ENCODE peak calls at places on chromosomes 1 and 21, in five cellular contexts. S is cardiac muscle cell, A is PC-3, E is IMR-90, I is Panc1. Q is an unnamed sample.

GRCh38 chr1:162075862-162076261 is 6.4 kb downstream of the NOS1AP start:
- DNase-seq in S (no peak), I (no peak), E (no peak), A (peak; percentile 87), Q (no peak)

GRCh38 chr1:43367026-43367903 is 546 bp downstream of the ELOVL1 start:
- DNase-seq in I (no peak), S (no peak), E (no peak), A (peak; percentile 75), Q (peak; percentile 88)

GRCh38 chr1:230129341-230129740 is 62.3 kb downstream of the GALNT2 start:
- DNase-seq in A (no peak), E (no peak), I (no peak), S (no peak), Q (no peak)

GRCh38 chr1:2060535-2060934 is 10.3 kb downstream of the PRKCZ start:
- DNase-seq in E (no peak), S (no peak), A (no peak), I (no peak), Q (peak; percentile 78)

GRCh38 chr1:162632234-162632666 is at the start of gene DDR2:
- DNase-seq in I (no peak), A (no peak), E (peak; percentile 96), S (peak; percentile 98), Q (no peak)

GRCh38 chr1:111227434-111227833 is at the start of gene CHI3L2:
- DNase-seq in A (no peak), I (no peak), S (peak; percentile 80), E (peak; percentile 41), Q (no peak)

GRCh38 chr1:32861904-32862698 is 8.6 kb downstream of the FNDC5 start:
- DNase-seq in E (peak; percentile 19), S (no peak), A (no peak), I (no peak), Q (no peak)

GRCh38 chr21:28644762-28645161 is 347.9 kb downstream of the LTN1 start:
- DNase-seq in A (peak; percentile 50), S (no peak), E (no peak), I (no peak), Q (no peak)

GRCh38 chr1:116806671-116807070 is 52.4 kb downstream of the CD2 start:
- DNase-seq in S (no peak), A (no peak), I (no peak), E (no peak), Q (no peak)

GRCh38 chr1:164801791-164802572 is 243.0 kb downstream of the PBX1 start:
- DNase-seq in A (no peak), E (no peak), S (peak; percentile 28), I (no peak), Q (no peak)

GRCh38 chr21:27648560-27648959 is 681.7 kb upstream of the ADAMTS5 start:
- DNase-seq in I (no peak), S (peak; percentile 81), A (peak; percentile 65), E (peak; percentile 90), Q (no peak)

GRCh38 chr21:42678118-42678430 is 24.7 kb downstream of the PDE9A start:
- DNase-seq in A (no peak), E (no peak), I (no peak), S (no peak), Q (peak; percentile 4)

GRCh38 chr1:113396585-113396984 is 6.3 kb downstream of the MAGI3 start:
- DNase-seq in E (peak; percentile 78), A (peak; percentile 89), S (peak; percentile 48), I (no peak), Q (no peak)

GRCh38 chr1:75129660-75130311 is 4.4 kb upstream of the LHX8 start:
- DNase-seq in S (no peak), E (no peak), I (no peak), A (no peak), Q (no peak)

GRCh38 chr1:75618382-75618781 is 7.5 kb upstream of the SLC44A5 start:
- DNase-seq in A (peak; percentile 89), S (no peak), I (no peak), E (no peak), Q (no peak)

GRCh38 chr1:218585565-218586184 is 240.5 kb downstream of the TGFB2 start:
- DNase-seq in E (peak; percentile 86), S (peak; percentile 67), I (peak; percentile 80), A (peak; percentile 99), Q (peak; percentile 52)

GRCh38 chr1:3324704-3325535 is 129.5 kb upstream of the ARHGEF16 start:
- DNase-seq in E (no peak), I (no peak), S (no peak), A (no peak), Q (peak; percentile 62)

GRCh38 chr1:3322440-3323020 is 131.9 kb upstream of the ARHGEF16 start:
- DNase-seq in I (no peak), E (no peak), S (no peak), A (no peak), Q (no peak)

GRCh38 chr1:3321559-3322439 is 132.7 kb upstream of the ARHGEF16 start:
- DNase-seq in I (no peak), S (no peak), E (no peak), A (no peak), Q (no peak)

GRCh38 chr1:3323021-3323790 is 131.3 kb upstream of the ARHGEF16 start:
- DNase-seq in A (no peak), I (no peak), S (no peak), E (no peak), Q (peak; percentile 88)

GRCh38 chr1:3323791-3324703 is 130.4 kb upstream of the ARHGEF16 start:
- DNase-seq in I (no peak), S (no peak), E (no peak), A (no peak), Q (peak; percentile 59)
- H3K27me3 ChIP-seq in I (no peaks in the 10 kb centered on the region), S (no peaks in the 10 kb centered on the region), E (peaks cover 2% of the 10 kb centered on the region), A (peaks cover 58% of the 10 kb centered on the region), Q (no peaks in the 10 kb centered on the region)

GRCh38 chr1:66510407-66510806 is 23.5 kb upstream of the SGIP1 start:
- DNase-seq in I (no peak), S (no peak), E (no peak), A (no peak), Q (peak; percentile 37)
- TF ChIP-seq CTCF in I (no peak), S (no peak), E (no peak), A (no peak), Q (no peak)

GRCh38 chr1:195908121-195908520 is 700.1 kb downstream of the KCNT2 start:
- DNase-seq in I (no peak), S (no peak), E (peak; percentile 63), A (peak; percentile 4), Q (no peak)
- H3K27ac ChIP-seq in I (no peak overlapping the region), S (no peak overlapping the region), E (no peak overlapping the region), A (no peak overlapping the region), Q (no peak overlapping the region)

GRCh38 chr1:18232052-18232451 is 124.5 kb downstream of the IGSF21 start:
- DNase-seq in I (no peak), S (no peak), A (no peak), E (no peak), Q (no peak)
- H3K27me3 ChIP-seq in I (peaks cover 10% of the 10 kb centered on the region), S (peaks cover 5% of the 10 kb centered on the region), A (no peaks in the 10 kb centered on the region), E (no peaks in the 10 kb centered on the region), Q (peaks cover 31% of the 10 kb centered on the region)

DNA sequence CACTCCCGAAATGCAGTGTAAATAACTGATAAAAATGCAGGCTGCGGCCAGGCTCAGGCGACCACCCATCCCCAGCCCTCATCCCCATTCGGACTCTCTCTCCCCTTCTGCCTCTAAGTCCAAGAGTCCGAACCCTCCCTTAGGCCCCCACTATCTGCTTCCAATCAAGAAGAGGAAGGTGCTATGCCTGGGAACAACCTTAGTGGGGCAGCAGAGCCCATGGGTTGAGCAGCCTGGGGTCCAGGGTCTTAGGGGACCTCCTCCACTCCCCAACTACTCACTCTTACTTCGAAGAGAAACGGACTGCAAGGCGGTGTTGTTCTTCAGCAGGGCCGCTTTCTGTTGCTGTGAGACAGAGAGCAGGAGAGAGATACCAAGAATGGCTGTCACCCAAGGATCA is 12.2 kb downstream of the ARHGEF2 start:
- DNase-seq in A (no peak), E (no peak), I (no peak), S (no peak), Q (no peak)
- TF ChIP-seq CTCF in A (no peak), E (peak; percentile 38), I (no peak), S (peak; percentile 17), Q (no peak)

DNA sequence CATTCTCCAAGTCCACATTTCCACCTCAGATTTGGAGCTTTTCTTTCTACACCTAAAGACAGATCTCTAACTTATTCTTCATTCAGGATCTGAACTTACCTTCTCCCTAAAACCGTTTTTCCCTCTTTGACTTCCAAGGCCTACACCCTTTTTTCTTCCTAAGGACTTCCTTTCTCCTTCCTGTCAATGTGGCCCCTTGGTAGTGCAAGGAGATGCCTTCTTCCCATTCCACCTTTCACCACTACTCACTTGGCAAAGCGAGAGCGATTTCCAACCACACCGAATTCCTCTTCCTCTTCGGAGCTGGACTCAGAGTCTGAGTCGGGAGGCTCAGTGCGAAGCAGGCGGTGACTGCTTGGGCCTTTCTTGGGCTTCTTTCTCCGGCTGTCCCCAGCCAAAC is 1.3 kb downstream of the EFCAB14 start:
- DNase-seq in A (no peak), E (no peak), S (peak; percentile 3), I (no peak), Q (no peak)
- H3K27ac ChIP-seq in A (no peak overlapping the region), E (no peak overlapping the region), S (no peak overlapping the region), I (peak overlapping the region; percentile 88), Q (no peak overlapping the region)

GRCh38 chr1:53061859-53062714 is at the start of gene PODN:
- DNase-seq in A (no peak), I (no peak), S (peak; percentile 65), E (no peak), Q (no peak)
- H3K27me3 ChIP-seq in A (no peaks in the 10 kb centered on the region), I (no peaks in the 10 kb centered on the region), S (peaks cover 75% of the 10 kb centered on the region), E (peaks cover 2% of the 10 kb centered on the region), Q (peaks cover 45% of the 10 kb centered on the region)